ENCODE peak calls at places on chromosomes 5 and 9, in eight cellular contexts. One of them, this sample, is unnamed.

GRCh38 chr9:77447646-77448045 is 200.5 kb downstream of the GNA14 start:
- DNase-seq in stomach: no peak
- DNase-seq in foreskin fibroblast: no peak
- DNase-seq in adipocyte: no peak
- DNase-seq in mesendoderm: no peak
- DNase-seq in heart right ventricle: no peak
- DNase-seq in cardiac fibroblast: no peak
- DNase-seq in GM23248: no peak
- DNase-seq in this sample: no peak

GRCh38 chr9:84761137-84761808 is 91.7 kb downstream of the NTRK2 start:
- DNase-seq in stomach: no peak
- DNase-seq in foreskin fibroblast: no peak
- DNase-seq in adipocyte: no peak
- DNase-seq in mesendoderm: no peak
- DNase-seq in heart right ventricle: no peak
- DNase-seq in cardiac fibroblast: no peak
- DNase-seq in GM23248: no peak
- DNase-seq in this sample: no peak

GRCh38 chr5:142981886-142982820 is 212.0 kb downstream of the ARHGAP26 start:
- DNase-seq in stomach: peak; percentile 89
- DNase-seq in foreskin fibroblast: peak; percentile 72
- DNase-seq in adipocyte: peak; percentile 51
- DNase-seq in mesendoderm: peak; percentile 70
- DNase-seq in heart right ventricle: peak; percentile 91
- DNase-seq in cardiac fibroblast: peak; percentile 76
- DNase-seq in GM23248: peak; percentile 84
- DNase-seq in this sample: peak; percentile 74

GRCh38 chr9:86350006-86350755 is 4.0 kb downstream of the TUT7 start:
- DNase-seq in stomach: no peak
- DNase-seq in foreskin fibroblast: no peak
- DNase-seq in adipocyte: no peak
- DNase-seq in mesendoderm: no peak
- DNase-seq in heart right ventricle: no peak
- DNase-seq in cardiac fibroblast: no peak
- DNase-seq in GM23248: no peak
- DNase-seq in this sample: no peak

GRCh38 chr5:145984072-145984471 is 47.7 kb downstream of the SH3RF2 start:
- DNase-seq in stomach: no peak
- DNase-seq in foreskin fibroblast: no peak
- DNase-seq in adipocyte: no peak
- DNase-seq in mesendoderm: no peak
- DNase-seq in heart right ventricle: no peak
- DNase-seq in cardiac fibroblast: no peak
- DNase-seq in GM23248: no peak
- DNase-seq in this sample: no peak

GRCh38 chr9:33676746-33677505 is 118.4 kb upstream of the PRSS3 start:
- DNase-seq in stomach: peak; percentile 25
- DNase-seq in foreskin fibroblast: peak; percentile 12
- DNase-seq in adipocyte: peak; percentile 55
- DNase-seq in mesendoderm: peak; percentile 70
- DNase-seq in heart right ventricle: peak; percentile 11
- DNase-seq in cardiac fibroblast: peak; percentile 18
- DNase-seq in GM23248: peak; percentile 59
- DNase-seq in this sample: no peak

GRCh38 chr9:116979461-116979860 is 292.4 kb downstream of the TRIM32 start:
- DNase-seq in stomach: no peak
- DNase-seq in foreskin fibroblast: no peak
- DNase-seq in adipocyte: no peak
- DNase-seq in mesendoderm: peak; percentile 40
- DNase-seq in heart right ventricle: no peak
- DNase-seq in cardiac fibroblast: no peak
- DNase-seq in GM23248: no peak
- DNase-seq in this sample: no peak

GRCh38 chr5:180143656-180144364 is 65.2 kb downstream of the RASGEF1C start:
- DNase-seq in stomach: no peak
- DNase-seq in foreskin fibroblast: no peak
- DNase-seq in adipocyte: no peak
- DNase-seq in mesendoderm: no peak
- DNase-seq in heart right ventricle: no peak
- DNase-seq in cardiac fibroblast: no peak
- DNase-seq in GM23248: no peak
- DNase-seq in this sample: no peak

GRCh38 chr9:22469928-22470544 is 23.4 kb downstream of the DMRTA1 start:
- DNase-seq in stomach: no peak
- DNase-seq in foreskin fibroblast: no peak
- DNase-seq in adipocyte: peak; percentile 81
- DNase-seq in mesendoderm: peak; percentile 69
- DNase-seq in heart right ventricle: peak; percentile 4
- DNase-seq in cardiac fibroblast: peak; percentile 29
- DNase-seq in GM23248: peak; percentile 61
- DNase-seq in this sample: no peak

GRCh38 chr9:93020151-93020550 is 38.4 kb upstream of the SUSD3 start:
- DNase-seq in stomach: no peak
- DNase-seq in foreskin fibroblast: no peak
- DNase-seq in adipocyte: no peak
- DNase-seq in mesendoderm: no peak
- DNase-seq in heart right ventricle: no peak
- DNase-seq in cardiac fibroblast: no peak
- DNase-seq in GM23248: no peak
- DNase-seq in this sample: no peak

GRCh38 chr5:143237664-143238063 is 165.8 kb downstream of the NR3C1 start:
- DNase-seq in stomach: no peak
- DNase-seq in foreskin fibroblast: no peak
- DNase-seq in adipocyte: no peak
- DNase-seq in mesendoderm: no peak
- DNase-seq in heart right ventricle: no peak
- DNase-seq in cardiac fibroblast: no peak
- DNase-seq in GM23248: no peak
- DNase-seq in this sample: no peak

GRCh38 chr5:117955831-117956230 is 1032.5 kb downstream of the DTWD2 start:
- DNase-seq in stomach: no peak
- DNase-seq in foreskin fibroblast: no peak
- DNase-seq in adipocyte: peak; percentile 5
- DNase-seq in mesendoderm: no peak
- DNase-seq in heart right ventricle: no peak
- DNase-seq in cardiac fibroblast: no peak
- DNase-seq in GM23248: no peak
- DNase-seq in this sample: no peak

GRCh38 chr5:160442824-160443431 is 21.3 kb downstream of the PTTG1 start:
- DNase-seq in stomach: peak; percentile 33
- DNase-seq in foreskin fibroblast: no peak
- DNase-seq in adipocyte: no peak
- DNase-seq in mesendoderm: no peak
- DNase-seq in heart right ventricle: no peak
- DNase-seq in cardiac fibroblast: no peak
- DNase-seq in GM23248: no peak
- DNase-seq in this sample: no peak

GRCh38 chr5:142683885-142684505 is 1.9 kb downstream of the FGF1 start:
- DNase-seq in stomach: no peak
- DNase-seq in foreskin fibroblast: no peak
- DNase-seq in adipocyte: no peak
- DNase-seq in mesendoderm: no peak
- DNase-seq in heart right ventricle: no peak
- DNase-seq in cardiac fibroblast: no peak
- DNase-seq in GM23248: no peak
- DNase-seq in this sample: peak; percentile 59

GRCh38 chr9:37904647-37905505 is 949 bp upstream of the SLC25A51 start:
- DNase-seq in stomach: no peak
- DNase-seq in foreskin fibroblast: peak; percentile 32
- DNase-seq in adipocyte: no peak
- DNase-seq in mesendoderm: no peak
- DNase-seq in heart right ventricle: peak; percentile 30
- DNase-seq in cardiac fibroblast: peak; percentile 60
- DNase-seq in GM23248: peak; percentile 72
- DNase-seq in this sample: no peak

DNA sequence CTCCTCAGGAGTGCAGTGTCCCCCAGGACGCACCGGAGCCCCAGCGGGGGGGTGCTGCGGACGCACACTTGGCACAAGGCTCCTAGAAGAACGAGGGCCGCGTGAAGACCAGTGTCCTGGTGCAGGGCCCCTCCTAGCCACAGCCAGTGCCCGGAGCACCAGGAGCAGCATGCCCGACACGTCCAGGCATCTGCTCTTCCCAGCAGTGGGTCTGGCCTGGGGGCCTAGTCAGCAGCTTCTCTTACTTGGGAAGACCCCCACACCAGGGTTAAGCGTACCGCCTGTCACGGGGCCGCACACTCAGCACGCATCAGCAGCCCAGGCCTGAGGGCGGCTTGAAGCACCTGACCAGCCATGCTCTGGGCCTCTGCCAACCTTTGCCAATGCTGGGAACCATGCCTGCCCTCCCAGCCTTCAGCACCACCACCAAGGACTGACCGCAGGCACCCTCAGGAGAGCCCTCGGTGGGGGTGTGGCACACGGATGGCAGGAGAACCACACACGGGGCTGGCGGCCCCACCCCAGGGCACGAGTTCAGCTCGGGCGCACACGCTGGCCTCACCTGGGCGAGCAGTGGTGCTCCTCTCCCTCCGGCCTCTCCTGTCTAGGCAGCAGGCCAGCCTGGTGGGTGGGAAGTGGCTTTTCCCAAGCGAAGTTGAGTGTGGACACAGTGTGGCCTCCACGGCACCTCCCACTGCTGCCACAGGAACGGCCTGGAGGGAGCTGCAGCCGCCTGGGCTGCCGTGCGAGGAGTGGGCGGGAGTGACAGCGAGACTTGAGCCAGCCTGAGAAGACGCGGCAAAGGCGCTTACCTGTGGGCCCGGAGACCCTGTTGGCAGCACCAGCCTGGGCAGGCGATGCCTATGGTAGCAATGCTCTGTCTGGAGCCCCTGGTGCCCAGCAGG is 12.0 kb upstream of the AJM1 start:
- DNase-seq in stomach: no peak
- DNase-seq in foreskin fibroblast: no peak
- DNase-seq in adipocyte: no peak
- DNase-seq in mesendoderm: no peak
- DNase-seq in heart right ventricle: peak; percentile 5
- DNase-seq in cardiac fibroblast: no peak
- DNase-seq in GM23248: no peak
- DNase-seq in this sample: no peak
- H3K4me3 ChIP-seq in stomach: no peak overlapping the region
- H3K4me3 ChIP-seq in foreskin fibroblast: no peak overlapping the region
- H3K4me3 ChIP-seq in adipocyte: no peak overlapping the region
- H3K4me3 ChIP-seq in mesendoderm: no peak overlapping the region
- H3K4me3 ChIP-seq in heart right ventricle: no peak overlapping the region
- H3K4me3 ChIP-seq in cardiac fibroblast: no peak overlapping the region
- H3K4me3 ChIP-seq in GM23248: no peak overlapping the region
- H3K4me3 ChIP-seq in this sample: no peak overlapping the region

GRCh38 chr9:128636556-128637530 is 19.8 kb downstream of the DYNC2I2 start:
- DNase-seq in stomach: no peak
- DNase-seq in foreskin fibroblast: no peak
- DNase-seq in adipocyte: no peak
- DNase-seq in mesendoderm: no peak
- DNase-seq in heart right ventricle: no peak
- DNase-seq in cardiac fibroblast: no peak
- DNase-seq in GM23248: no peak
- DNase-seq in this sample: no peak
- H3K4me3 ChIP-seq in stomach: no peak overlapping the region
- H3K4me3 ChIP-seq in foreskin fibroblast: no peak overlapping the region
- H3K4me3 ChIP-seq in adipocyte: no peak overlapping the region
- H3K4me3 ChIP-seq in mesendoderm: no peak overlapping the region
- H3K4me3 ChIP-seq in heart right ventricle: no peak overlapping the region
- H3K4me3 ChIP-seq in cardiac fibroblast: no peak overlapping the region
- H3K4me3 ChIP-seq in GM23248: no peak overlapping the region
- H3K4me3 ChIP-seq in this sample: no peak overlapping the region

GRCh38 chr5:61933787-61934626 is 372.0 kb upstream of the KIF2A start:
- DNase-seq in stomach: peak; percentile 58
- DNase-seq in foreskin fibroblast: peak; percentile 10
- DNase-seq in adipocyte: peak; percentile 79
- DNase-seq in mesendoderm: peak; percentile 70
- DNase-seq in heart right ventricle: peak; percentile 8
- DNase-seq in cardiac fibroblast: peak; percentile 50
- DNase-seq in GM23248: peak; percentile 59
- DNase-seq in this sample: no peak
- H3K4me3 ChIP-seq in stomach: no peak overlapping the region
- H3K4me3 ChIP-seq in foreskin fibroblast: no peak overlapping the region
- H3K4me3 ChIP-seq in adipocyte: no peak overlapping the region
- H3K4me3 ChIP-seq in mesendoderm: no peak overlapping the region
- H3K4me3 ChIP-seq in heart right ventricle: no peak overlapping the region
- H3K4me3 ChIP-seq in cardiac fibroblast: no peak overlapping the region
- H3K4me3 ChIP-seq in GM23248: no peak overlapping the region
- H3K4me3 ChIP-seq in this sample: no peak overlapping the region

GRCh38 chr9:136847827-136848392 is 1.3 kb upstream of the PHPT1 start:
- DNase-seq in stomach: peak; percentile 91
- DNase-seq in foreskin fibroblast: peak; percentile 87
- DNase-seq in adipocyte: peak; percentile 95
- DNase-seq in mesendoderm: peak; percentile 91
- DNase-seq in heart right ventricle: peak; percentile 89
- DNase-seq in cardiac fibroblast: peak; percentile 88
- DNase-seq in GM23248: peak; percentile 92
- DNase-seq in this sample: peak; percentile 93

GRCh38 chr9:136845465-136846261 is 3.4 kb downstream of the AJM1 start:
- DNase-seq in stomach: no peak
- DNase-seq in foreskin fibroblast: no peak
- DNase-seq in adipocyte: no peak
- DNase-seq in mesendoderm: no peak
- DNase-seq in heart right ventricle: no peak
- DNase-seq in cardiac fibroblast: no peak
- DNase-seq in GM23248: no peak
- DNase-seq in this sample: no peak

GRCh38 chr9:136848393-136849037 is 694 bp upstream of the PHPT1 start:
- DNase-seq in stomach: peak; percentile 44
- DNase-seq in foreskin fibroblast: peak; percentile 24
- DNase-seq in adipocyte: peak; percentile 69
- DNase-seq in mesendoderm: peak; percentile 53
- DNase-seq in heart right ventricle: peak; percentile 57
- DNase-seq in cardiac fibroblast: no peak
- DNase-seq in GM23248: peak; percentile 70
- DNase-seq in this sample: no peak

GRCh38 chr9:136846376-136847064 is 2.7 kb upstream of the PHPT1 start:
- DNase-seq in stomach: no peak
- DNase-seq in foreskin fibroblast: no peak
- DNase-seq in adipocyte: peak; percentile 27
- DNase-seq in mesendoderm: no peak
- DNase-seq in heart right ventricle: no peak
- DNase-seq in cardiac fibroblast: no peak
- DNase-seq in GM23248: peak; percentile 35
- DNase-seq in this sample: no peak

DNA sequence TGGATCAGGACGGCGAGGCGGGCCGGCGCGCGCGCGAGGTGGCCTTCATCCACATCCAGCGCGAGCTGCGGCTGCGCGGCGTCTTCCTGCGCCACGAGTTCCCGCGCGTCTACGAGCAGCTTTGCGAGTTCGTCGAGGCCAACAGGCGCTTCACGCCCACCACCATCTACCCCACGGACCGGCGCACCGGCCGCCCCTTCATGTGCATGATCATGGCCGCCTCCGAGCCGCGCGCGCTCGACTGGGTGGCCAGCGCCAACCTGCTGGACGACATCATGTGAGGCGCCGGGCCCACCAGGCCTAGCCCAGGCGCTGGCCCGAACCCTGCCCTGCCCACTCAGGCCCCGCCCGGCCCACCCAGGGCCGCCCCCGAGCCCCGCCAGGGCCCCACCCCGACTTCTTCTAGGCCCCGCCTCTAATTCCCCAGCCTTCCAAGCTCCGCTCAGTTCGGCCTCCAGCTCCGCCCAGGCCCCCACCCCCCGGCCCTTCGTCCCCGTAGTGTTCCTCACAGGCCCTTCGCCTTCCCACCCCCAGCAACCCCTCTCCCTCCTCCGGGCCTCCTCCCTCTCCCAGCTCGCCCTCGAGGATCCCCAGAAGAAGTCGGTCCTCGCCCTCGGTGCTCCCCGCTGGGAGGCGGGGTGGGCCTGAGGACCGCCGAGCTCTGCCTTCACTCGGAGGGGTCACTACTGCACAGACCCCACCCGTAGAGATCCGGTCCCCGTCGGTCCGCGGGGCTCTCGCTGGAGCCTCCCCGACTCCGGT is 2.0 kb upstream of the PHPT1 start:
- DNase-seq in stomach: peak; percentile 65
- DNase-seq in foreskin fibroblast: peak; percentile 66
- DNase-seq in adipocyte: peak; percentile 88
- DNase-seq in mesendoderm: peak; percentile 92
- DNase-seq in heart right ventricle: peak; percentile 71
- DNase-seq in cardiac fibroblast: peak; percentile 77
- DNase-seq in GM23248: peak; percentile 66
- DNase-seq in this sample: peak; percentile 85
- H3K4me3 ChIP-seq in stomach: peak overlapping the region; percentile 55
- H3K4me3 ChIP-seq in foreskin fibroblast: peak overlapping the region; percentile 65
- H3K4me3 ChIP-seq in adipocyte: peak overlapping the region; percentile 97
- H3K4me3 ChIP-seq in mesendoderm: peak overlapping the region; percentile 77
- H3K4me3 ChIP-seq in heart right ventricle: peak overlapping the region; percentile 95
- H3K4me3 ChIP-seq in cardiac fibroblast: peak overlapping the region; percentile 84
- H3K4me3 ChIP-seq in GM23248: peak overlapping the region; percentile 84
- H3K4me3 ChIP-seq in this sample: peak overlapping the region; percentile 80

This sample was measured in coronary artery.